ENCODE peak calls at places on chromosomes 16 and 17, in four cellular contexts. M, N, G and U are unnamed samples. For H3K4me1, the result is how much of the 10 kb centered on the place peaks cover.

GRCh38 chr16:59067207-59067606 is 333.1 kb upstream of the GOT2 start:
- DNase-seq in M (no peak), N (peak), G (peak), U (peak)

GRCh38 chr17:16381496-16381820 is 567 bp downstream of the UBB start:
- DNase-seq in M (no peak), N (peak), G (no peak), U (no peak)

GRCh38 chr16:23836404-23837291 is 865 bp downstream of the PRKCB start:
- DNase-seq in M (no peak), N (no peak), G (no peak), U (no peak)

GRCh38 chr17:17696871-17697633 is 15.8 kb downstream of the RAI1 start:
- DNase-seq in M (no peak), N (no peak), G (no peak), U (no peak)

GRCh38 chr17:17492085-17492484 is 4.1 kb downstream of the RASD1 start:
- DNase-seq in M (no peak), N (no peak), G (no peak), U (peak)

GRCh38 chr17:1769826-1770477 is 8.1 kb downstream of the SERPINF1 start:
- DNase-seq in M (no peak), N (no peak), G (no peak), U (no peak)

GRCh38 chr16:89547860-89548259 is 12.6 kb upstream of the RPL13 start:
- DNase-seq in M (no peak), N (no peak), G (no peak), U (no peak)

GRCh38 chr16:3824121-3824795 is 56.3 kb downstream of the CREBBP start:
- DNase-seq in M (no peak), N (no peak), G (no peak), U (no peak)

GRCh38 chr16:68370921-68371651 is 60.3 kb downstream of the PRMT7 start:
- DNase-seq in M (no peak), N (no peak), G (no peak), U (no peak)

GRCh38 chr16:54282202-54282922 is 4.2 kb downstream of the IRX3 start:
- DNase-seq in M (no peak), N (no peak), G (no peak), U (no peak)

GRCh38 chr16:69417537-69418199 is 6.8 kb upstream of the CYB5B start:
- DNase-seq in M (no peak), N (no peak), G (no peak), U (no peak)

GRCh38 chr16:8776193-8776592 is 21.2 kb downstream of the TMEM186 start:
- DNase-seq in M (no peak), N (no peak), G (no peak), U (no peak)

GRCh38 chr16:89534147-89534788 is 26.1 kb downstream of the SPG7 start:
- DNase-seq in M (no peak), N (no peak), G (peak), U (no peak)

GRCh38 chr17:49005140-49005539 is 8.0 kb downstream of the IGF2BP1 start:
- DNase-seq in M (no peak), N (no peak), G (no peak), U (no peak)

GRCh38 chr17:54982399-54982798 is 13.8 kb downstream of the STXBP4 start:
- DNase-seq in M (no peak), N (peak), G (peak), U (peak)

GRCh38 chr17:17285951-17286350 is 4.9 kb upstream of the COPS3 start:
- DNase-seq in M (no peak), N (no peak), G (no peak), U (no peak)

GRCh38 chr16:49278567-49278827 is 3.1 kb downstream of the CBLN1 start:
- DNase-seq in M (no peak), N (no peak), G (no peak), U (no peak)

GRCh38 chr17:1107777-1108559 is 71.8 kb downstream of the ABR start:
- DNase-seq in M (no peak), N (no peak), G (no peak), U (peak)

GRCh38 chr16:81445143-81445922 is 725 bp downstream of the CMIP start:
- DNase-seq in M (peak), N (peak), G (no peak), U (no peak)

GRCh38 chr17:17387461-17388362 is 84.5 kb downstream of the NT5M start:
- DNase-seq in M (no peak), N (no peak), G (no peak), U (no peak)

GRCh38 chr17:77778636-77779524 is 179.6 kb upstream of the TNRC6C start:
- DNase-seq in M (peak), N (no peak), G (no peak), U (peak)

GRCh38 chr17:37702605-37703004 is 42.3 kb downstream of the HNF1B start:
- DNase-seq in M (no peak), N (peak), G (no peak), U (no peak)

GRCh38 chr17:74042744-74043486 is 160.6 kb upstream of the RPL38 start:
- DNase-seq in M (peak), N (peak), G (peak), U (peak)

GRCh38 chr17:1629647-1630310 is 1.1 kb upstream of the SLC43A2 start:
- DNase-seq in M (no peak), N (peak), G (peak), U (peak)

GRCh38 chr17:15031971-15032370 is 233.2 kb downstream of the PMP22 start:
- DNase-seq in M (no peak), N (no peak), G (no peak), U (no peak)

GRCh38 chr16:23673971-23674614 is 4.6 kb upstream of the PLK1 start:
- DNase-seq in M (no peak), N (no peak), G (no peak), U (no peak)

GRCh38 chr16:86500708-86501510 is 9.4 kb upstream of the FOXF1 start:
- DNase-seq in M (no peak), N (no peak), G (no peak), U (no peak)
- H3K4me3 ChIP-seq in M (no peak), N (no peak), G (no peak), U (no peak)

DNA sequence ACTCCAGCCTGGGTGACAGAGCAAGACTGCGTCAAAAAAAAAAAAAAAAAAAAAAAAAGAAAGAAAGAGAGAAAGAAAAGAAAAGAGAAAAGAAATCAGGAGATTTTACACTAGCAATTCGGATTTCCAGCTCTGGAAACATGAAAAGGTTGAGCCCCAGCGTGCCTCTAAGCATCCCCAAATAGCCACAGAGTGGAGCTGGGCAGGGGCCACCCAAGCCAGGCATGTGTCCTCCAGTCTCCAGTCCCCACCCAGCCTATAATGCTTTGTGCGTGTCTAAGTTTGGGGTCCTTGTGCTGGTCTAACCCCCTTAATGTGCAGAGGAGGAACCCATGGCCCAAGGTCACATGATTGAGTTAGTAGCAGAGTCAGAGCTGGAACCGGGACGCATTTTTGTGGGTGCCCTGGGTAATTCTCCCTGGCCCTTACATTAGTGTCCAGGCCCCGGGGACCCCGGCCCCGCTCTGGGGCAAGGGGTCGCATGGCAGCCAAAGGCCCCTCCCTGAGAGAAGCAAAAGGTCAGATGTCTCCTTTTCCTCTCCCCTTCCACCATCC is 19.9 kb downstream of the ADAM11 start:
- DNase-seq in M (no peak), N (no peak), G (no peak), U (no peak)
- H3K4me1 ChIP-seq in M (under half), N (under half), G (under half), U (under half)

DNA sequence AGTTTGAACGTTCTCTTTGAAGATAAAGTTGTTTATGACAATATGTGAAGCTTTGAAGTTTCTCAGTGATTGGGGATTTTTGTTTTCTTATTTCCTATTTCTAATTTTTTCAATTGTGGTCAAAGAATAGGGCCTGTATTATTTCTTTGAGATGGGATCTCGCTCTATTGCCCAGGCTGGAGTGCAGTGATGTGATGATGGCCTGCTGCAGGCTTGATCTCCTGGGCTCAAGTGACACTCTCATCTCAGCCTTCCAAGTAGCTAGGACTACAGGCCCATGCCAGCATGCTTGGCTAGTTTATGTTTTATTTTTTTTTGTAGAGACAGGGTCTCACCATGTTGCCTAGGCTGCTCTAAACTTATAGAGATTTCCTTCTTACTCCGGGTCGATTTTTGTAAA is 11.7 kb upstream of the ANKRD40CL start:
- DNase-seq in M (no peak), N (no peak), G (no peak), U (no peak)
- H3K27ac ChIP-seq in M (no peak), N (no peak), G (no peak), U (no peak)

DNA sequence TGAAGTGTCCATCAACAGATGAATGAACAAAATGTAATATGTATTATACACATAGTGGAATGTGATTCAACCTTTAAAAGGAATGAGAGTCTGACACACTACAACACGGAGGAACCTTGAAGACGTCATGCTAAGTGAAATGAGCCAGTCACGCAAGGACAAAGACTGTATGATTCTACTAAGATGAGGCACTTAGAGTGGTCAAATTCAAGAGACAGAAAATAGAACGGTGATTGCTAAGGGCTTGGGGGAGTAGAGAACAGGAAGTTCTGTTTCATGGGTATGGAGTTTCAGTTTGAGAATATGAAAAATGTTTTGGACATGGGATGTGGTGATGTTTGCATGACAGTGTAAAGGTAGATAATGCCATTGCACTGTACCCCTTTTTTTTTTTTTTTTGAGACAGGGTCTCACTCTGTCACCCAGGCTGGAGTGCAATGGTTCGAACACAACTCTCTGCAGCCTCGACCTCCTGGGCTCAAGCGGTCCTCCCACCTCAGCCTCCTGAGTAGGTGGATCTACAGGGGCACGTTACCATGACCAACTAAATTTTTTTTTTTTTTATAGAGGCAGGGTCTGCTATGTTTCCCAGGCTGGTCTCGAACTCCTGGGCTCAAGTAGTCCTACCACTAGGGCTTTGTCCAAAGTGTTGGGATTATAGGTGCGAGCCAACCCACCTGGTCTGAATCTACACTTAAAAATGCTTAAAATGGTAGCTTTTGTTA is 2.9 kb upstream of the CCDC102A start:
- DNase-seq in M (no peak), N (no peak), G (no peak), U (no peak)
- H3K4me3 ChIP-seq in M (no peak), N (no peak), G (no peak), U (no peak)